ENCODE peak calls at places on chromosomes 7 and 10, in ten cellular contexts. K is stimulated activated naive B cell treated with anti-CD40 and anti-IgM and Interleukin-4, amounts not matched to agents 10 μg/mL and 1 μg/mL and 100 μg/mL, for 72 hours; P is GM12892; I is brain pericyte; Q is EH; F is Ammon's horn; B is PC-3; V is ELF-1; J is endothelial cell; T is left lobe of liver. N is an unnamed sample.

GRCh38 chr7:28847176-28847575 is 111.0 kb downstream of the TRIL start:
- DNase-seq in K (no peak), P (no peak), I (no peak), Q (peak), F (no peak), B (no peak), V (no peak), J (no peak), T (no peak), N (no peak)

GRCh38 chr7:80147543-80148376 is 13.1 kb downstream of the GNAI1 start:
- DNase-seq in K (no peak), P (no peak), I (no peak), Q (peak), F (no peak), B (no peak), V (no peak), J (no peak), T (no peak), N (no peak)

GRCh38 chr10:131898061-131898460 is 2.7 kb upstream of the PPP2R2D start:
- DNase-seq in K (no peak), P (no peak), I (no peak), Q (no peak), F (no peak), B (no peak), V (no peak), J (no peak), T (no peak), N (no peak)

GRCh38 chr7:77479536-77480088 is 57.5 kb upstream of the PTPN12 start:
- DNase-seq in K (no peak), P (no peak), I (no peak), Q (peak), F (no peak), B (peak), V (no peak), J (no peak), T (no peak), N (no peak)

GRCh38 chr10:34584164-34584563 is 230.9 kb downstream of the PARD3 start:
- DNase-seq in K (no peak), P (no peak), I (no peak), Q (peak), F (no peak), B (peak), V (no peak), J (no peak), T (no peak), N (no peak)

GRCh38 chr10:102959399-102959798 is 41.3 kb downstream of the CNNM2 start:
- DNase-seq in K (no peak), P (no peak), I (no peak), Q (no peak), F (no peak), B (no peak), V (no peak), J (no peak), T (no peak), N (no peak)

GRCh38 chr10:122504551-122504950 is 43.2 kb downstream of the HTRA1 start:
- DNase-seq in K (no peak), P (no peak), I (peak), Q (peak), F (peak), B (peak), V (no peak), J (no peak), T (peak), N (no peak)

GRCh38 chr7:64887756-64888508 is 15.1 kb upstream of the ZNF273 start:
- DNase-seq in K (peak), P (no peak), I (no peak), Q (no peak), F (peak), B (no peak), V (peak), J (peak), T (peak), N (no peak)

GRCh38 chr10:114932945-114933344 is 5.0 kb upstream of the TRUB1 start:
- DNase-seq in K (no peak), P (no peak), I (no peak), Q (peak), F (no peak), B (no peak), V (no peak), J (no peak), T (no peak), N (no peak)

N was measured in RKO.